ENCODE peak calls at places on chromosomes 13 and 19, in seven cellular contexts. One of them, this sample, is unnamed. For H3K9me3 and H3K36me3, the result is how much of the 10 kb centered on the place peaks cover.

GRCh38 chr13:101875717-101876393 is 423.4 kb downstream of the ITGBL1 start:
- DNase-seq in mucosa of descending colon: no peak
- DNase-seq in CD4-positive, alpha-beta memory T cell: no peak
- DNase-seq in heart right ventricle: no peak
- DNase-seq in CD4-positive, CD25-positive, alpha-beta regulatory T cell: no peak
- DNase-seq in gastrocnemius medialis: no peak
- DNase-seq in left ventricle myocardium inferior: no peak
- DNase-seq in this sample: peak

GRCh38 chr19:44476559-44477408 is 23.5 kb downstream of the ZNF180 start:
- DNase-seq in heart right ventricle: no peak
- DNase-seq in mucosa of descending colon: no peak
- DNase-seq in left ventricle myocardium inferior: no peak
- DNase-seq in CD4-positive, alpha-beta memory T cell: no peak
- DNase-seq in CD4-positive, CD25-positive, alpha-beta regulatory T cell: no peak
- DNase-seq in gastrocnemius medialis: no peak
- DNase-seq in this sample: no peak

GRCh38 chr13:98798849-98799645 is 46.6 kb upstream of the SLC15A1 start:
- DNase-seq in CD4-positive, alpha-beta memory T cell: no peak
- DNase-seq in left ventricle myocardium inferior: no peak
- DNase-seq in CD4-positive, CD25-positive, alpha-beta regulatory T cell: no peak
- DNase-seq in heart right ventricle: no peak
- DNase-seq in mucosa of descending colon: no peak
- DNase-seq in gastrocnemius medialis: no peak
- DNase-seq in this sample: peak

GRCh38 chr13:100428966-100429365 is 159.6 kb downstream of the GGACT start:
- DNase-seq in CD4-positive, CD25-positive, alpha-beta regulatory T cell: no peak
- DNase-seq in heart right ventricle: no peak
- DNase-seq in gastrocnemius medialis: no peak
- DNase-seq in CD4-positive, alpha-beta memory T cell: no peak
- DNase-seq in left ventricle myocardium inferior: no peak
- DNase-seq in mucosa of descending colon: no peak
- DNase-seq in this sample: no peak

GRCh38 chr19:44807652-44808462 is 1.0 kb upstream of the BCAM start:
- DNase-seq in left ventricle myocardium inferior: no peak
- DNase-seq in heart right ventricle: peak
- DNase-seq in gastrocnemius medialis: no peak
- DNase-seq in CD4-positive, alpha-beta memory T cell: no peak
- DNase-seq in CD4-positive, CD25-positive, alpha-beta regulatory T cell: no peak
- DNase-seq in mucosa of descending colon: no peak
- DNase-seq in this sample: peak

GRCh38 chr19:3867971-3868769 is 668 bp downstream of the ZFR2 start:
- DNase-seq in gastrocnemius medialis: no peak
- DNase-seq in mucosa of descending colon: no peak
- DNase-seq in left ventricle myocardium inferior: no peak
- DNase-seq in CD4-positive, CD25-positive, alpha-beta regulatory T cell: no peak
- DNase-seq in CD4-positive, alpha-beta memory T cell: no peak
- DNase-seq in heart right ventricle: no peak
- DNase-seq in this sample: no peak

GRCh38 chr13:81676008-81676407 is 1335.1 kb upstream of the SPRY2 start:
- DNase-seq in left ventricle myocardium inferior: no peak
- DNase-seq in gastrocnemius medialis: no peak
- DNase-seq in CD4-positive, alpha-beta memory T cell: no peak
- DNase-seq in heart right ventricle: no peak
- DNase-seq in CD4-positive, CD25-positive, alpha-beta regulatory T cell: no peak
- DNase-seq in mucosa of descending colon: no peak
- DNase-seq in this sample: no peak

GRCh38 chr19:56351208-56351607 is 36.6 kb upstream of the ZSCAN5A start:
- DNase-seq in gastrocnemius medialis: no peak
- DNase-seq in mucosa of descending colon: no peak
- DNase-seq in left ventricle myocardium inferior: no peak
- DNase-seq in CD4-positive, CD25-positive, alpha-beta regulatory T cell: no peak
- DNase-seq in heart right ventricle: no peak
- DNase-seq in CD4-positive, alpha-beta memory T cell: no peak
- DNase-seq in this sample: no peak

GRCh38 chr19:49949735-49950589 is 11.0 kb downstream of the SIGLEC11 start:
- DNase-seq in gastrocnemius medialis: no peak
- DNase-seq in left ventricle myocardium inferior: no peak
- DNase-seq in mucosa of descending colon: peak
- DNase-seq in heart right ventricle: no peak
- DNase-seq in CD4-positive, alpha-beta memory T cell: no peak
- DNase-seq in CD4-positive, CD25-positive, alpha-beta regulatory T cell: no peak
- DNase-seq in this sample: no peak

GRCh38 chr13:46665630-46666482 is 112.9 kb downstream of the LRCH1 start:
- DNase-seq in left ventricle myocardium inferior: no peak
- DNase-seq in gastrocnemius medialis: no peak
- DNase-seq in CD4-positive, alpha-beta memory T cell: no peak
- DNase-seq in CD4-positive, CD25-positive, alpha-beta regulatory T cell: no peak
- DNase-seq in heart right ventricle: no peak
- DNase-seq in mucosa of descending colon: no peak
- DNase-seq in this sample: peak

GRCh38 chr19:46621191-46622117 is 3.4 kb downstream of the PTGIR start:
- DNase-seq in heart right ventricle: no peak
- DNase-seq in CD4-positive, CD25-positive, alpha-beta regulatory T cell: no peak
- DNase-seq in CD4-positive, alpha-beta memory T cell: no peak
- DNase-seq in mucosa of descending colon: no peak
- DNase-seq in left ventricle myocardium inferior: no peak
- DNase-seq in gastrocnemius medialis: no peak
- DNase-seq in this sample: no peak

GRCh38 chr19:34676697-34677385 is at the start of gene SCGB2B2:
- DNase-seq in gastrocnemius medialis: no peak
- DNase-seq in CD4-positive, alpha-beta memory T cell: peak
- DNase-seq in CD4-positive, CD25-positive, alpha-beta regulatory T cell: peak
- DNase-seq in heart right ventricle: peak
- DNase-seq in left ventricle myocardium inferior: no peak
- DNase-seq in mucosa of descending colon: peak
- DNase-seq in this sample: no peak

GRCh38 chr19:46520616-46521015 is 24.9 kb upstream of the PNMA8B start:
- DNase-seq in gastrocnemius medialis: no peak
- DNase-seq in heart right ventricle: no peak
- DNase-seq in mucosa of descending colon: no peak
- DNase-seq in left ventricle myocardium inferior: no peak
- DNase-seq in CD4-positive, alpha-beta memory T cell: no peak
- DNase-seq in CD4-positive, CD25-positive, alpha-beta regulatory T cell: no peak
- DNase-seq in this sample: no peak

DNA sequence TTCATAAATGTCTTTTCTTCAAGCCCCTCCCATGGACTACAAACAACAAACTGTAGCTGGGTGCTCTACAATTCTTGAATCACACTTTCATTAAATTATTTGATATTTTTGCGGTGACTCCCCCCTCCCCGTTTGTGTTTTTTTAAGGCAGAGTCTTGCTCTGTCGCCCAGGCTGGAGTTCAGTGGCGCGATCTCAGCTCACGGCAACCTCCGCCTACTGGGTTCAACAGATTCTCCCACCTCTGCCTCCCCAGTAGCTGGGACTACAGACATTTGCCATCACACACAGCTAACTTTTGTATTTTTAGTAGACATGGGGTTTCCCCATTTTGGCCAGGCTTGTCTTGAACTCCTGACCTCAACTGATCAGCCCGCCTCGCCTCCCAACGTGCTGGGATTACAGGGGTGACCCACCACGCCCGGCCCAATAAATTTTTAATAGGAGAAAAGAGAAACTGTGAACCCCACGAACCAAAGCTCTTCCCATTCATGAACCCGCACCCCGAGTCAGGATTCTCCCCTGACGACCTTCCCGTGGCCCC is 705 bp downstream of the ZNF506 start:
- DNase-seq in mucosa of descending colon: no peak
- DNase-seq in CD4-positive, CD25-positive, alpha-beta regulatory T cell: peak
- DNase-seq in CD4-positive, alpha-beta memory T cell: peak
- DNase-seq in left ventricle myocardium inferior: no peak
- DNase-seq in heart right ventricle: no peak
- DNase-seq in gastrocnemius medialis: no peak
- DNase-seq in this sample: no peak
- H3K9me3 ChIP-seq in mucosa of descending colon: half or more
- H3K9me3 ChIP-seq in CD4-positive, CD25-positive, alpha-beta regulatory T cell: half or more
- H3K9me3 ChIP-seq in CD4-positive, alpha-beta memory T cell: under half
- H3K9me3 ChIP-seq in left ventricle myocardium inferior: under half
- H3K9me3 ChIP-seq in heart right ventricle: under half
- H3K9me3 ChIP-seq in gastrocnemius medialis: under half
- H3K9me3 ChIP-seq in this sample: under half

DNA sequence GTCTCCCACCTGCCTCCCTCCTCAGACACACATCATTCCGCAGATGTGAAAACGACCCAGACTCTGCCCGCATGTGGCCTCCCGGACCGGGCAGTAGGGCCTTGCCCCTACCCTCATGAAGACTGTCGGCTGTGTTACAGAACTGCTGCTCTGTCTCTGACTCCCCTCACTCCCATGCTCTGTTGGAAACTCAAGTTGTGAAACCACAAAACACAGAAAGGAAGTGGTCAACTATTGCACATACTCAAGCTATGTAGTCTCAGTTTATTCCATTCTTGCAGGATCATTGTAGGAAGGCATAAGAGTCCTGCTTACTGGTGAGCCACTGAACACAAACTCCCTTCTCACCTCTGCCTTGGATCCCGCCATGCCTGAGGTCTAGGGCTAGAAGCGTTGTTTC is 129.6 kb downstream of the DLEU7 start:
- DNase-seq in left ventricle myocardium inferior: no peak
- DNase-seq in gastrocnemius medialis: no peak
- DNase-seq in CD4-positive, alpha-beta memory T cell: no peak
- DNase-seq in CD4-positive, CD25-positive, alpha-beta regulatory T cell: no peak
- DNase-seq in heart right ventricle: no peak
- DNase-seq in mucosa of descending colon: no peak
- DNase-seq in this sample: peak
- H3K4me3 ChIP-seq in left ventricle myocardium inferior: no peak
- H3K4me3 ChIP-seq in gastrocnemius medialis: no peak
- H3K4me3 ChIP-seq in CD4-positive, alpha-beta memory T cell: peak
- H3K4me3 ChIP-seq in CD4-positive, CD25-positive, alpha-beta regulatory T cell: peak
- H3K4me3 ChIP-seq in heart right ventricle: no peak
- H3K4me3 ChIP-seq in mucosa of descending colon: no peak
- H3K4me3 ChIP-seq in this sample: no peak

GRCh38 chr19:13830761-13831481 is 35.7 kb downstream of the ZSWIM4 start:
- DNase-seq in heart right ventricle: no peak
- DNase-seq in left ventricle myocardium inferior: no peak
- DNase-seq in CD4-positive, CD25-positive, alpha-beta regulatory T cell: no peak
- DNase-seq in gastrocnemius medialis: no peak
- DNase-seq in mucosa of descending colon: peak
- DNase-seq in CD4-positive, alpha-beta memory T cell: no peak
- DNase-seq in this sample: no peak

GRCh38 chr19:13834308-13834790 is 39.1 kb downstream of the ZSWIM4 start:
- DNase-seq in CD4-positive, alpha-beta memory T cell: no peak
- DNase-seq in heart right ventricle: no peak
- DNase-seq in gastrocnemius medialis: no peak
- DNase-seq in mucosa of descending colon: no peak
- DNase-seq in CD4-positive, CD25-positive, alpha-beta regulatory T cell: no peak
- DNase-seq in left ventricle myocardium inferior: no peak
- DNase-seq in this sample: no peak

GRCh38 chr19:13831560-13832056 is 36.4 kb downstream of the ZSWIM4 start:
- DNase-seq in CD4-positive, CD25-positive, alpha-beta regulatory T cell: no peak
- DNase-seq in mucosa of descending colon: no peak
- DNase-seq in CD4-positive, alpha-beta memory T cell: no peak
- DNase-seq in heart right ventricle: no peak
- DNase-seq in left ventricle myocardium inferior: no peak
- DNase-seq in gastrocnemius medialis: no peak
- DNase-seq in this sample: no peak

GRCh38 chr19:13833330-13834265 is 38.4 kb downstream of the ZSWIM4 start:
- DNase-seq in CD4-positive, CD25-positive, alpha-beta regulatory T cell: peak
- DNase-seq in heart right ventricle: peak
- DNase-seq in CD4-positive, alpha-beta memory T cell: peak
- DNase-seq in mucosa of descending colon: peak
- DNase-seq in left ventricle myocardium inferior: peak
- DNase-seq in gastrocnemius medialis: peak
- DNase-seq in this sample: peak

GRCh38 chr19:13832096-13832495 is 36.9 kb downstream of the ZSWIM4 start:
- DNase-seq in mucosa of descending colon: no peak
- DNase-seq in left ventricle myocardium inferior: no peak
- DNase-seq in CD4-positive, CD25-positive, alpha-beta regulatory T cell: no peak
- DNase-seq in gastrocnemius medialis: no peak
- DNase-seq in heart right ventricle: no peak
- DNase-seq in CD4-positive, alpha-beta memory T cell: no peak
- DNase-seq in this sample: no peak
- H3K36me3 ChIP-seq in mucosa of descending colon: under half
- H3K36me3 ChIP-seq in left ventricle myocardium inferior: under half
- H3K36me3 ChIP-seq in CD4-positive, CD25-positive, alpha-beta regulatory T cell: under half
- H3K36me3 ChIP-seq in gastrocnemius medialis: under half
- H3K36me3 ChIP-seq in heart right ventricle: under half
- H3K36me3 ChIP-seq in CD4-positive, alpha-beta memory T cell: under half
- H3K36me3 ChIP-seq in this sample: under half

GRCh38 chr13:80671773-80672172 is 330.8 kb upstream of the SPRY2 start:
- DNase-seq in gastrocnemius medialis: no peak
- DNase-seq in left ventricle myocardium inferior: no peak
- DNase-seq in CD4-positive, CD25-positive, alpha-beta regulatory T cell: no peak
- DNase-seq in mucosa of descending colon: no peak
- DNase-seq in CD4-positive, alpha-beta memory T cell: no peak
- DNase-seq in heart right ventricle: no peak
- DNase-seq in this sample: no peak
- H3K9me3 ChIP-seq in gastrocnemius medialis: under half
- H3K9me3 ChIP-seq in left ventricle myocardium inferior: under half
- H3K9me3 ChIP-seq in CD4-positive, CD25-positive, alpha-beta regulatory T cell: under half
- H3K9me3 ChIP-seq in mucosa of descending colon: under half
- H3K9me3 ChIP-seq in CD4-positive, alpha-beta memory T cell: under half
- H3K9me3 ChIP-seq in heart right ventricle: under half
- H3K9me3 ChIP-seq in this sample: under half

DNA sequence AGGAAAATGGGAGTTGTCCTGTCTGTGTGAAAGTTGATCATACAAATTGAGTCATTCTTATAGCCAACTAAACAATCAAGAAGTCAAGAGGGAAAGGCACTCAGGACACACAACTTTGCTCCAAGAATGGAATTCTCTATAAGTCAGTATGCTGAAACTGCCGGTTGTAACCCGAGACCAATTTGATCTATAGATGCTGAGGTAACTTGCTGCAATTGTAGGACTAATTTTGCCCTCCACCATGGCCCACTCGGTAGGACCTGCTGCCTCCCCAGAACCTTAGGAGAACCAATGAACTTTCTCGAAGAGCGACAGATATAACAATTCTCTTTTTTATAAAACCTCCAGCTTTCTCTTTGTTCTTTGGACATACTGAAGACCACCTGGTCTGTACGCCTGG is 157.0 kb downstream of the RNF17 start:
- DNase-seq in mucosa of descending colon: no peak
- DNase-seq in CD4-positive, CD25-positive, alpha-beta regulatory T cell: no peak
- DNase-seq in gastrocnemius medialis: no peak
- DNase-seq in left ventricle myocardium inferior: no peak
- DNase-seq in CD4-positive, alpha-beta memory T cell: no peak
- DNase-seq in heart right ventricle: no peak
- DNase-seq in this sample: no peak
- H3K4me3 ChIP-seq in mucosa of descending colon: no peak
- H3K4me3 ChIP-seq in CD4-positive, CD25-positive, alpha-beta regulatory T cell: no peak
- H3K4me3 ChIP-seq in gastrocnemius medialis: no peak
- H3K4me3 ChIP-seq in left ventricle myocardium inferior: no peak
- H3K4me3 ChIP-seq in CD4-positive, alpha-beta memory T cell: no peak
- H3K4me3 ChIP-seq in heart right ventricle: no peak
- H3K4me3 ChIP-seq in this sample: no peak